ENCODE peak calls at places on chromosomes 1 and 21, in seven cellular contexts. Y is cardiac fibroblast, Q is iPS DF 6.9, O is left lung, B is mesenchymal stem cell, I is dorsolateral prefrontal cortex, W is neuronal stem cell. Z is an unnamed sample.

GRCh38 chr1:30782361-30783243 is 25.0 kb upstream of the LAPTM5 start:
- DNase-seq in O (peak; percentile 92), B (peak; percentile 56), W (peak; percentile 78), Y (peak; percentile 68), I (peak; percentile 71), Q (peak; percentile 67), Z (no peak)

GRCh38 chr21:26093094-26093493 is 77.5 kb downstream of the APP start:
- DNase-seq in I (no peak), B (peak; percentile 76), Q (no peak), O (no peak), Y (peak; percentile 14), W (no peak), Z (no peak)

GRCh38 chr1:205365945-205366463 is 9.3 kb upstream of the KLHDC8A start:
- DNase-seq in W (no peak), B (no peak), I (no peak), O (no peak), Y (peak; percentile 69), Q (no peak), Z (no peak)

GRCh38 chr1:243251544-243251943 is 3.5 kb downstream of the CEP170 start:
- DNase-seq in W (no peak), Y (no peak), Q (no peak), O (no peak), I (no peak), B (no peak), Z (no peak)

GRCh38 chr1:96721382-96722160 is at the start of gene PTBP2:
- DNase-seq in B (peak; percentile 80), W (peak; percentile 82), I (peak; percentile 72), Y (peak; percentile 85), Q (no peak), O (peak; percentile 96), Z (peak; percentile 48)

GRCh38 chr1:46204406-46204742 is 1.2 kb downstream of the LURAP1 start:
- DNase-seq in B (no peak), Y (no peak), I (no peak), W (no peak), Q (no peak), O (no peak), Z (no peak)

GRCh38 chr21:33434770-33435360 is 31.7 kb downstream of the IFNGR2 start:
- DNase-seq in Q (no peak), Y (peak; percentile 91), W (no peak), I (no peak), B (peak; percentile 93), O (no peak), Z (peak; percentile 81)

GRCh38 chr1:77546890-77547289 is 135.6 kb downstream of the ZZZ3 start:
- DNase-seq in Q (no peak), O (no peak), Y (no peak), B (no peak), W (no peak), I (no peak), Z (no peak)

GRCh38 chr21:34844033-34844923 is 175.5 kb downstream of the CLIC6 start:
- DNase-seq in O (no peak), B (peak; percentile 70), Y (no peak), W (no peak), I (no peak), Q (no peak), Z (no peak)

GRCh38 chr1:73097917-73098316 is 815.6 kb upstream of the NEGR1 start:
- DNase-seq in W (no peak), Q (no peak), Y (no peak), I (no peak), O (no peak), B (no peak), Z (no peak)

GRCh38 chr21:43286196-43286595 is 117.4 kb downstream of the CRYAA start:
- DNase-seq in Y (no peak), Q (no peak), B (no peak), I (no peak), O (no peak), W (no peak), Z (no peak)

GRCh38 chr21:43283136-43283924 is 114.5 kb downstream of the CRYAA start:
- DNase-seq in I (no peak), B (no peak), W (no peak), Q (no peak), Y (peak; percentile 24), O (no peak), Z (no peak)

GRCh38 chr21:43282358-43283120 is 113.7 kb downstream of the CRYAA start:
- DNase-seq in O (no peak), B (no peak), Q (no peak), I (no peak), W (no peak), Y (no peak), Z (no peak)

GRCh38 chr21:43284700-43285099 is 115.9 kb downstream of the CRYAA start:
- DNase-seq in B (no peak), W (no peak), Y (no peak), O (no peak), I (no peak), Q (no peak), Z (no peak)

DNA sequence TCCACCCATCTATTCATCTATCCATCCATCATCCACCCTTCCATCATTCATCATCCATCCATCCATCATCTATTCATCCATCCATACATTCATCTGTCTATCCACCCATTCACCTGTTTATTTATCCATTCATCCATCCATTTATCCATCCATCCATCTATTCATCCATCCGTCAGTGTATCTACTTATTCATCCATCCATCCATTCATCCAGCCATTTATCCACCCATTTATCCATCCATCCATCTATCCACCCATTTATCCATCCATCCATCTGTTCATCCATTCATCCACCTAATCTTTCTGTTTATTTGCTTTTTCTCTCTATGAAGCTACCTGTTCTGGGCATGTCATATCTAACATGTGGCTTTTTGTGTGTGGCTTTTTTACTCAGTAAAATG is 115.4 kb downstream of the CRYAA start:
- DNase-seq in B (no peak), Q (no peak), W (no peak), Y (no peak), I (no peak), O (no peak), Z (no peak)
- H3K4me3 ChIP-seq in B (no peak overlapping the region), Q (no peak overlapping the region), W (no peak overlapping the region), Y (no peak overlapping the region), I (no peak overlapping the region), O (no peak overlapping the region), Z (no peak overlapping the region)

DNA sequence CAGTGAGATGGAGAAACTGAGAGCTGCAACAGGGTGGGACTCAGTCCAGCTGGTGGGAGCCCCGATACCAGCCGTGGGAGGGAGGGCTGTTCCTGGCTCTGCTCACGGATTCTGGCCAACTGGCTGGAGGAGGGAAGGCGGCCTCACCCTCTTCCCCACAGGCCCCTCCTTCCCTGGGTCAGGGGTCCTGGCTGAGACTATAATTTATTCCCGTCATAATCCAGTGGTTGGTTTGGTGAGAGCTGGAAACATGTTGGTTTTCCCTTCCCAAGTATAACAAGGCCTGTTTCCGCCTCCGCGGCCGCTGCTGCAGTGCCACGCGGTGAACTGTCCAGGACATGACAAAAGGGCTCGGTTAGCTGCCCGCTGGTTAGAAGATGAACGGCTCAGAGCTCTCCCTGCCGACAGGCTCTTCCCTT is 10.0 kb downstream of the PTPRF start:
- DNase-seq in W (no peak), Y (no peak), B (no peak), Q (no peak), I (peak; percentile 70), O (peak; percentile 76), Z (peak; percentile 42)
- H3K4me3 ChIP-seq in W (no peak overlapping the region), Y (no peak overlapping the region), B (no peak overlapping the region), Q (no peak overlapping the region), I (no peak overlapping the region), O (no peak overlapping the region), Z (no peak overlapping the region)

GRCh38 chr1:101242331-101243050 is 5.7 kb downstream of the S1PR1 start:
- DNase-seq in B (no peak), Y (peak; percentile 79), I (no peak), O (no peak), W (no peak), Q (no peak), Z (no peak)
- H3K4me3 ChIP-seq in B (no peak overlapping the region), Y (no peak overlapping the region), I (no peak overlapping the region), O (no peak overlapping the region), W (no peak overlapping the region), Q (no peak overlapping the region), Z (no peak overlapping the region)

GRCh38 chr1:247013391-247013790 is 5.5 kb upstream of the ZNF695 start:
- DNase-seq in I (no peak), W (no peak), Y (no peak), Q (no peak), O (no peak), B (no peak), Z (no peak)

GRCh38 chr1:247007511-247008405 is at the start of gene ZNF695:
- DNase-seq in O (peak; percentile 93), B (peak; percentile 96), Y (peak; percentile 94), I (peak; percentile 71), W (peak; percentile 94), Q (peak; percentile 97), Z (peak; percentile 89)

GRCh38 chr1:247008406-247008799 is 546 bp upstream of the ZNF695 start:
- DNase-seq in I (no peak), B (no peak), Y (no peak), O (no peak), Q (no peak), W (no peak), Z (no peak)
- H3K4me3 ChIP-seq in I (no peak overlapping the region), B (no peak overlapping the region), Y (peak overlapping the region; percentile 69), O (peak overlapping the region; percentile 62), Q (no peak overlapping the region), W (no peak overlapping the region), Z (peak overlapping the region; percentile 78)

Z was measured in astrocyte of the cerebellum.